ENCODE peak calls at places on chromosomes 16 and 17, in four cellular contexts. One of them, this sample, is unnamed.

GRCh38 chr16:8998114-8998513 is 34.4 kb upstream of the USP7 start:
- DNase-seq in K562: no peak
- DNase-seq in GM12878: no peak
- DNase-seq in HepG2: no peak
- DNase-seq in this sample: no peak

GRCh38 chr16:89291355-89291754 is 73.9 kb downstream of the ZNF778 start:
- DNase-seq in K562: no peak
- DNase-seq in GM12878: no peak
- DNase-seq in HepG2: no peak
- DNase-seq in this sample: no peak

GRCh38 chr17:60134396-60135159 is 15.2 kb upstream of the CA4 start:
- DNase-seq in K562: peak; percentile 63
- DNase-seq in GM12878: no peak
- DNase-seq in HepG2: no peak
- DNase-seq in this sample: no peak

GRCh38 chr16:86363057-86363490 is 147.3 kb upstream of the FOXF1 start:
- DNase-seq in K562: no peak
- DNase-seq in GM12878: no peak
- DNase-seq in HepG2: no peak
- DNase-seq in this sample: no peak

GRCh38 chr16:57808589-57808988 is 6.3 kb upstream of the KIFC3 start:
- DNase-seq in K562: no peak
- DNase-seq in GM12878: no peak
- DNase-seq in HepG2: no peak
- DNase-seq in this sample: no peak

GRCh38 chr16:12294471-12294870 is 317.9 kb downstream of the SNX29 start:
- DNase-seq in K562: no peak
- DNase-seq in GM12878: no peak
- DNase-seq in HepG2: no peak
- DNase-seq in this sample: no peak

GRCh38 chr16:66800856-66801255 is 528 bp downstream of the TERB1 start:
- DNase-seq in K562: no peak
- DNase-seq in GM12878: no peak
- DNase-seq in HepG2: no peak
- DNase-seq in this sample: no peak

GRCh38 chr17:74369665-74370490 is 2.6 kb downstream of the GPR142 start:
- DNase-seq in K562: no peak
- DNase-seq in GM12878: no peak
- DNase-seq in HepG2: no peak
- DNase-seq in this sample: no peak

GRCh38 chr16:56932588-56933265 is 785 bp downstream of the HERPUD1 start:
- DNase-seq in K562: peak; percentile 73
- DNase-seq in GM12878: no peak
- DNase-seq in HepG2: peak; percentile 94
- DNase-seq in this sample: peak; percentile 81

GRCh38 chr16:87000007-87000406 is 317.2 kb downstream of the C16orf95 start:
- DNase-seq in K562: no peak
- DNase-seq in GM12878: no peak
- DNase-seq in HepG2: peak; percentile 77
- DNase-seq in this sample: peak; percentile 39

GRCh38 chr17:59838196-59838911 is 54.4 kb downstream of the TUBD1 start:
- DNase-seq in K562: peak; percentile 55
- DNase-seq in GM12878: no peak
- DNase-seq in HepG2: no peak
- DNase-seq in this sample: peak; percentile 83

GRCh38 chr16:79134300-79134699 is 466.2 kb downstream of the MAF start:
- DNase-seq in K562: no peak
- DNase-seq in GM12878: no peak
- DNase-seq in HepG2: peak; percentile 7
- DNase-seq in this sample: no peak

GRCh38 chr17:55496094-55496881 is 15.0 kb downstream of the SMIM36 start:
- DNase-seq in K562: peak; percentile 48
- DNase-seq in GM12878: no peak
- DNase-seq in HepG2: peak; percentile 28
- DNase-seq in this sample: peak; percentile 93

GRCh38 chr16:7392206-7392605 is 59.6 kb downstream of the RBFOX1 start:
- DNase-seq in K562: no peak
- DNase-seq in GM12878: no peak
- DNase-seq in HepG2: no peak
- DNase-seq in this sample: no peak

GRCh38 chr16:82704369-82704768 is 77.6 kb downstream of the CDH13 start:
- DNase-seq in K562: no peak
- DNase-seq in GM12878: no peak
- DNase-seq in HepG2: no peak
- DNase-seq in this sample: no peak

GRCh38 chr17:75265614-75266314 is 4.1 kb downstream of the MRPS7 start:
- DNase-seq in K562: no peak
- DNase-seq in GM12878: no peak
- DNase-seq in HepG2: no peak
- DNase-seq in this sample: no peak

GRCh38 chr16:56964243-56965148 is 2.7 kb downstream of the CETP start:
- DNase-seq in K562: peak; percentile 94
- DNase-seq in GM12878: no peak
- DNase-seq in HepG2: peak; percentile 83
- DNase-seq in this sample: peak; percentile 85

GRCh38 chr17:48729335-48730239 is 1.0 kb upstream of the HOXB13 start:
- DNase-seq in K562: no peak
- DNase-seq in GM12878: no peak
- DNase-seq in HepG2: no peak
- DNase-seq in this sample: no peak

GRCh38 chr16:4200000-4200780 is 41.7 kb downstream of the SRL start:
- DNase-seq in K562: peak; percentile 79
- DNase-seq in GM12878: no peak
- DNase-seq in HepG2: peak; percentile 50
- DNase-seq in this sample: peak; percentile 74

GRCh38 chr17:36722903-36723263 is 121.5 kb downstream of the MRM1 start:
- DNase-seq in K562: no peak
- DNase-seq in GM12878: no peak
- DNase-seq in HepG2: no peak
- DNase-seq in this sample: no peak

GRCh38 chr16:11076259-11077018 is 132.1 kb downstream of the CLEC16A start:
- DNase-seq in K562: peak; percentile 55
- DNase-seq in GM12878: peak; percentile 79
- DNase-seq in HepG2: no peak
- DNase-seq in this sample: no peak

GRCh38 chr16:11049396-11050059 is 105.2 kb downstream of the CLEC16A start:
- DNase-seq in K562: no peak
- DNase-seq in GM12878: no peak
- DNase-seq in HepG2: peak; percentile 27
- DNase-seq in this sample: peak; percentile 8

GRCh38 chr17:31060814-31061550 is 33.8 kb upstream of the NF1 start:
- DNase-seq in K562: no peak
- DNase-seq in GM12878: no peak
- DNase-seq in HepG2: no peak
- DNase-seq in this sample: no peak
- TF ChIP-seq CHD4 in K562: no peak
- TF ChIP-seq CHD4 in GM12878: no peak
- TF ChIP-seq CHD4 in HepG2: no peak
- TF ChIP-seq CHD4 in this sample: no peak

GRCh38 chr16:3030128-3030871 is 6.4 kb downstream of the BICDL2 start:
- DNase-seq in K562: no peak
- DNase-seq in GM12878: no peak
- DNase-seq in HepG2: no peak
- DNase-seq in this sample: no peak

GRCh38 chr16:3030872-3031212 is 5.9 kb downstream of the BICDL2 start:
- DNase-seq in K562: no peak
- DNase-seq in GM12878: no peak
- DNase-seq in HepG2: no peak
- DNase-seq in this sample: no peak

GRCh38 chr16:3027983-3028715 is 4.3 kb downstream of the THOC6 start:
- DNase-seq in K562: peak; percentile 93
- DNase-seq in GM12878: peak; percentile 23
- DNase-seq in HepG2: peak; percentile 65
- DNase-seq in this sample: peak; percentile 79

GRCh38 chr16:3028716-3029319 is 5.0 kb downstream of the THOC6 start:
- DNase-seq in K562: no peak
- DNase-seq in GM12878: no peak
- DNase-seq in HepG2: no peak
- DNase-seq in this sample: no peak

DNA sequence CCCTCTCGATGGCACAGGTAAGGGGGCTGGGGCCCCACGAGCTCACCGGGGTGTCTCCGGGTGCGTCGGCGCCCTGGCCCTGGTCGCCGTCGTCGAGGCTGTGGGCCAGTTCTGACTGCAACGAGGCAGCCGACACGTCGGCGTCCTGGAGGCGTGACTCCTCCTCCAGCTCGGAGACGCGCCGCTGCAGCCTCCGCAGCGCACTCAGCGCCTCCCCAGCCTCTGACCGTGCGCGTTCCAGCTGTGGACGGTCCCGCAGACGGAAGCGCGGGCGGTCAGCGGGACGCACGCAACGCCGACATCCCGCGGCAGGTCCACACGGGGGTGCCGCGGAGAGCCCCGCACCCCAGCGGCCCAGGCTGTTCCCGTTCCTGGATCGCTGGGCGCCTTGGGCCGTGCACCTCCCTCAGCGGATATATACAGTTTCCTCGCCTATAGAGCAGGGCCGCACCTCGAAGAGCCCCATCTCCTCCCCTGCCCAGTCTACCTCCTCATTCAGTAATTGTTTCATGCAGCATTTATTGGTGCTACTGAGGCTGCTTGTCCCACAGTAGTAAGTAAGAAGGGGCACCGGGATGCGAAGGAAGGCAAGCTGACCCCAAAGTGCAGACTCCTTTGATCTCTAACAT is 5.8 kb downstream of the THOC6 start:
- DNase-seq in K562: peak; percentile 80
- DNase-seq in GM12878: no peak
- DNase-seq in HepG2: no peak
- DNase-seq in this sample: no peak
- TF ChIP-seq CHD4 in K562: no peak
- TF ChIP-seq CHD4 in GM12878: no peak
- TF ChIP-seq CHD4 in HepG2: no peak
- TF ChIP-seq CHD4 in this sample: no peak

GRCh38 chr17:37815516-37815915 is 70.7 kb upstream of the HNF1B start:
- DNase-seq in K562: no peak
- DNase-seq in GM12878: no peak
- DNase-seq in HepG2: no peak
- DNase-seq in this sample: peak; percentile 64

GRCh38 chr17:37816951-37817350 is 72.1 kb upstream of the HNF1B start:
- DNase-seq in K562: no peak
- DNase-seq in GM12878: no peak
- DNase-seq in HepG2: no peak
- DNase-seq in this sample: peak; percentile 34

GRCh38 chr17:37818689-37819088 is 73.8 kb upstream of the HNF1B start:
- DNase-seq in K562: no peak
- DNase-seq in GM12878: no peak
- DNase-seq in HepG2: no peak
- DNase-seq in this sample: no peak

DNA sequence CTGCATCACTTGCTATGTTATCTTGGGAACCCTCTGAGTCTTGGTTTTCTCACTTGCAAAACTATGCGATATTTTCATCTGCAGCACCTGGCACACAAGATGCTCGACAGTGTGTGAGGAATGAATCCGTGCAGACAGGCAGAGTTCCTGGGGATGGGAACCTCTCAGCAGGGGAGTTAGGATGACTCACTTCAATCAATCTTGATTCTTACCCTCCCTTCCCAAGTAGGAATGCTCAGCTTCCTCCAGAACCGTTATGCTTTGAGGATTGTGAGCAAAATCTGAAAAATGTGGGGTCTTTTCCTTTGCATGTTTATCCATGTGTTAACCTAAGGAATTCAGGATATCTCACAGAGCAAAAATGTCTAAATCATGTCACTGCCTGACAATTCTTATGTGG is 68.9 kb upstream of the HNF1B start:
- DNase-seq in K562: no peak
- DNase-seq in GM12878: no peak
- DNase-seq in HepG2: no peak
- DNase-seq in this sample: peak; percentile 89
- TF ChIP-seq CHD4 in K562: no peak
- TF ChIP-seq CHD4 in GM12878: no peak
- TF ChIP-seq CHD4 in HepG2: no peak
- TF ChIP-seq CHD4 in this sample: no peak

DNA sequence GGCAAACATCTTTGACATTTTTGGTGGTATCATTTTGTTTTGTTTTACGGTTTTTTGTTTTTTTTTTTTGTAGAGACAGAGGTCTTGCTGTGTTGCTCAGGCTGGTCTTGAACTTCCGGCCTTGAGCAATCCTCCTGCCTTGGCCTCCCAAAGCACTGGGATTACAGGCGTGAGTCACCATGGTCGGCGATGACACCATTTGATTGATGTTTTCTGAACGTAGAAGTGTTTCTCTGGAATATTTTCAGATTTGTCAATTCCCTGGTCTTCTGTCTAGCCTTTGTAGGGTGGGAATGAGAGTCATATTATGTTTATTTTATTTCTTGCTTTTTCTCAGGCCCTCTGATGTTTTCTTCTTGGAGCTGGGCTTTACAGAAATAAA is 32.2 kb upstream of the BRD7 start:
- DNase-seq in K562: no peak
- DNase-seq in GM12878: no peak
- DNase-seq in HepG2: no peak
- DNase-seq in this sample: no peak
- TF ChIP-seq CHD4 in K562: no peak
- TF ChIP-seq CHD4 in GM12878: no peak
- TF ChIP-seq CHD4 in HepG2: no peak
- TF ChIP-seq CHD4 in this sample: no peak

GRCh38 chr17:72370819-72371218 is 250.0 kb downstream of the SOX9 start:
- DNase-seq in K562: peak; percentile 3
- DNase-seq in GM12878: no peak
- DNase-seq in HepG2: no peak
- DNase-seq in this sample: peak; percentile 60
- TF ChIP-seq CHD4 in K562: no peak
- TF ChIP-seq CHD4 in GM12878: no peak
- TF ChIP-seq CHD4 in HepG2: no peak
- TF ChIP-seq CHD4 in this sample: no peak

GRCh38 chr17:30379303-30380105 is 777 bp downstream of the CPD start:
- DNase-seq in K562: peak; percentile 28
- DNase-seq in GM12878: no peak
- DNase-seq in HepG2: no peak
- DNase-seq in this sample: no peak
- TF ChIP-seq CHD4 in K562: no peak
- TF ChIP-seq CHD4 in GM12878: no peak
- TF ChIP-seq CHD4 in HepG2: no peak
- TF ChIP-seq CHD4 in this sample: no peak

GRCh38 chr17:42363767-42364585 is 24.3 kb downstream of the STAT3 start:
- DNase-seq in K562: no peak
- DNase-seq in GM12878: no peak
- DNase-seq in HepG2: no peak
- DNase-seq in this sample: no peak
- TF ChIP-seq CHD4 in K562: no peak
- TF ChIP-seq CHD4 in GM12878: no peak
- TF ChIP-seq CHD4 in HepG2: no peak
- TF ChIP-seq CHD4 in this sample: no peak